ENCODE peak calls at places on chromosomes 5 and 9, in five cellular contexts. One of them, this sample, is unnamed.

GRCh38 chr9:3181049-3181953 is 337.4 kb upstream of the PUM3 start:
- DNase-seq in endodermal cell: peak
- DNase-seq in activated CD4-positive, alpha-beta T cell treated with anti-CD3 and anti-CD28 coated beads for 48 hours: peak
- DNase-seq in Calu3: peak
- DNase-seq in ecto neural progenitor cell: peak
- DNase-seq in this sample: peak

GRCh38 chr5:132854301-132854700 is 12.0 kb downstream of the GDF9 start:
- DNase-seq in Calu3: no peak
- DNase-seq in activated CD4-positive, alpha-beta T cell treated with anti-CD3 and anti-CD28 coated beads for 48 hours: no peak
- DNase-seq in ecto neural progenitor cell: no peak
- DNase-seq in endodermal cell: peak
- DNase-seq in this sample: no peak

GRCh38 chr5:120988970-120989369 is 524.9 kb downstream of the PRR16 start:
- DNase-seq in ecto neural progenitor cell: no peak
- DNase-seq in endodermal cell: no peak
- DNase-seq in activated CD4-positive, alpha-beta T cell treated with anti-CD3 and anti-CD28 coated beads for 48 hours: no peak
- DNase-seq in Calu3: no peak
- DNase-seq in this sample: no peak

GRCh38 chr9:110244616-110245015 is 11.7 kb downstream of the TXN start:
- DNase-seq in endodermal cell: no peak
- DNase-seq in ecto neural progenitor cell: no peak
- DNase-seq in Calu3: no peak
- DNase-seq in activated CD4-positive, alpha-beta T cell treated with anti-CD3 and anti-CD28 coated beads for 48 hours: no peak
- DNase-seq in this sample: no peak

GRCh38 chr9:87160148-87161107 is 213.1 kb upstream of the GAS1 start:
- DNase-seq in Calu3: no peak
- DNase-seq in endodermal cell: no peak
- DNase-seq in ecto neural progenitor cell: no peak
- DNase-seq in activated CD4-positive, alpha-beta T cell treated with anti-CD3 and anti-CD28 coated beads for 48 hours: no peak
- DNase-seq in this sample: no peak

GRCh38 chr9:137221477-137222111 is 446 bp downstream of the RNF208 start:
- DNase-seq in Calu3: no peak
- DNase-seq in ecto neural progenitor cell: peak
- DNase-seq in activated CD4-positive, alpha-beta T cell treated with anti-CD3 and anti-CD28 coated beads for 48 hours: no peak
- DNase-seq in endodermal cell: peak
- DNase-seq in this sample: no peak

GRCh38 chr9:134174073-134174449 is 9.7 kb upstream of the RNU6ATAC start:
- DNase-seq in Calu3: no peak
- DNase-seq in endodermal cell: no peak
- DNase-seq in ecto neural progenitor cell: no peak
- DNase-seq in activated CD4-positive, alpha-beta T cell treated with anti-CD3 and anti-CD28 coated beads for 48 hours: no peak
- DNase-seq in this sample: no peak

GRCh38 chr5:72234265-72234700 is 85.8 kb downstream of the MRPS27 start:
- DNase-seq in Calu3: no peak
- DNase-seq in endodermal cell: no peak
- DNase-seq in ecto neural progenitor cell: no peak
- DNase-seq in activated CD4-positive, alpha-beta T cell treated with anti-CD3 and anti-CD28 coated beads for 48 hours: no peak
- DNase-seq in this sample: peak

GRCh38 chr5:685262-686171 is 7.6 kb downstream of the TPPP start:
- DNase-seq in ecto neural progenitor cell: peak
- DNase-seq in Calu3: no peak
- DNase-seq in activated CD4-positive, alpha-beta T cell treated with anti-CD3 and anti-CD28 coated beads for 48 hours: no peak
- DNase-seq in endodermal cell: peak
- DNase-seq in this sample: peak

GRCh38 chr9:23543420-23543819 is 282.6 kb downstream of the ELAVL2 start:
- DNase-seq in endodermal cell: no peak
- DNase-seq in activated CD4-positive, alpha-beta T cell treated with anti-CD3 and anti-CD28 coated beads for 48 hours: no peak
- DNase-seq in Calu3: no peak
- DNase-seq in ecto neural progenitor cell: no peak
- DNase-seq in this sample: no peak

GRCh38 chr9:94847486-94847885 is 121.0 kb downstream of the AOPEP start:
- DNase-seq in endodermal cell: no peak
- DNase-seq in Calu3: no peak
- DNase-seq in ecto neural progenitor cell: no peak
- DNase-seq in activated CD4-positive, alpha-beta T cell treated with anti-CD3 and anti-CD28 coated beads for 48 hours: no peak
- DNase-seq in this sample: no peak

GRCh38 chr5:111927191-111927590 is 170.2 kb upstream of the NREP start:
- DNase-seq in activated CD4-positive, alpha-beta T cell treated with anti-CD3 and anti-CD28 coated beads for 48 hours: no peak
- DNase-seq in endodermal cell: no peak
- DNase-seq in Calu3: no peak
- DNase-seq in ecto neural progenitor cell: no peak
- DNase-seq in this sample: no peak

GRCh38 chr9:73153793-73154227 is 2.1 kb downstream of the ANXA1 start:
- DNase-seq in activated CD4-positive, alpha-beta T cell treated with anti-CD3 and anti-CD28 coated beads for 48 hours: no peak
- DNase-seq in endodermal cell: no peak
- DNase-seq in ecto neural progenitor cell: no peak
- DNase-seq in Calu3: peak
- DNase-seq in this sample: no peak

GRCh38 chr9:97747201-97747965 is 50.2 kb upstream of the XPA start:
- DNase-seq in endodermal cell: no peak
- DNase-seq in ecto neural progenitor cell: no peak
- DNase-seq in activated CD4-positive, alpha-beta T cell treated with anti-CD3 and anti-CD28 coated beads for 48 hours: no peak
- DNase-seq in Calu3: no peak
- DNase-seq in this sample: no peak

GRCh38 chr9:135955981-135956797 is 5.0 kb downstream of the UBAC1 start:
- DNase-seq in activated CD4-positive, alpha-beta T cell treated with anti-CD3 and anti-CD28 coated beads for 48 hours: no peak
- DNase-seq in endodermal cell: no peak
- DNase-seq in ecto neural progenitor cell: no peak
- DNase-seq in Calu3: no peak
- DNase-seq in this sample: no peak

GRCh38 chr5:136518814-136519213 is 153.5 kb upstream of the TRPC7 start:
- DNase-seq in Calu3: no peak
- DNase-seq in activated CD4-positive, alpha-beta T cell treated with anti-CD3 and anti-CD28 coated beads for 48 hours: no peak
- DNase-seq in ecto neural progenitor cell: no peak
- DNase-seq in endodermal cell: no peak
- DNase-seq in this sample: no peak

GRCh38 chr9:136372006-136372405 is 1.5 kb downstream of the CARD9 start:
- DNase-seq in ecto neural progenitor cell: no peak
- DNase-seq in endodermal cell: no peak
- DNase-seq in Calu3: no peak
- DNase-seq in activated CD4-positive, alpha-beta T cell treated with anti-CD3 and anti-CD28 coated beads for 48 hours: no peak
- DNase-seq in this sample: no peak

GRCh38 chr5:58208674-58209073 is 251.2 kb downstream of the PLK2 start:
- DNase-seq in ecto neural progenitor cell: no peak
- DNase-seq in Calu3: no peak
- DNase-seq in activated CD4-positive, alpha-beta T cell treated with anti-CD3 and anti-CD28 coated beads for 48 hours: no peak
- DNase-seq in endodermal cell: no peak
- DNase-seq in this sample: no peak

GRCh38 chr9:137297060-137297664 is 4.9 kb downstream of the NRARP start:
- DNase-seq in ecto neural progenitor cell: peak
- DNase-seq in Calu3: no peak
- DNase-seq in endodermal cell: peak
- DNase-seq in activated CD4-positive, alpha-beta T cell treated with anti-CD3 and anti-CD28 coated beads for 48 hours: no peak
- DNase-seq in this sample: no peak

GRCh38 chr9:76161546-76161945 is 232.7 kb downstream of the RFK start:
- DNase-seq in endodermal cell: peak
- DNase-seq in ecto neural progenitor cell: no peak
- DNase-seq in Calu3: no peak
- DNase-seq in activated CD4-positive, alpha-beta T cell treated with anti-CD3 and anti-CD28 coated beads for 48 hours: no peak
- DNase-seq in this sample: no peak

GRCh38 chr5:168270446-168270845 is 21.0 kb upstream of the WWC1 start:
- DNase-seq in ecto neural progenitor cell: no peak
- DNase-seq in activated CD4-positive, alpha-beta T cell treated with anti-CD3 and anti-CD28 coated beads for 48 hours: no peak
- DNase-seq in Calu3: peak
- DNase-seq in endodermal cell: peak
- DNase-seq in this sample: no peak

GRCh38 chr9:117315236-117315635 is 99.6 kb downstream of the ASTN2 start:
- DNase-seq in Calu3: no peak
- DNase-seq in ecto neural progenitor cell: no peak
- DNase-seq in endodermal cell: no peak
- DNase-seq in activated CD4-positive, alpha-beta T cell treated with anti-CD3 and anti-CD28 coated beads for 48 hours: no peak
- DNase-seq in this sample: no peak